ENCODE peak calls at places on chromosomes 5 and 9, in six cellular contexts. F is PC-3; N is pancreas; R is CD8-positive, alpha-beta T cell; X is left lung; E is adrenal gland. Y is an unnamed sample.

GRCh38 chr5:147613359-147613758 is 103.5 kb upstream of the DPYSL3 start:
- DNase-seq in F (peak), N (no peak), R (no peak), X (no peak), E (no peak), Y (peak)

GRCh38 chr5:174311531-174312269 is 266.2 kb downstream of the NSG2 start:
- DNase-seq in F (peak), N (peak), R (peak), X (peak), E (peak), Y (peak)

GRCh38 chr5:165919196-165919595 is 2372.2 kb upstream of the WWC1 start:
- DNase-seq in F (no peak), N (no peak), R (no peak), X (no peak), E (no peak), Y (no peak)

GRCh38 chr9:76215066-76215465 is 179.2 kb downstream of the RFK start:
- DNase-seq in F (no peak), N (no peak), R (no peak), X (no peak), E (peak), Y (peak)

GRCh38 chr9:90611568-90611967 is 31.1 kb downstream of the DIRAS2 start:
- DNase-seq in F (no peak), N (no peak), R (no peak), X (peak), E (no peak), Y (no peak)

GRCh38 chr9:110183208-110184145 is 24.5 kb downstream of the C9orf152 start:
- DNase-seq in F (peak), N (no peak), R (peak), X (no peak), E (peak), Y (peak)

GRCh38 chr5:58133631-58134296 is 326.1 kb downstream of the PLK2 start:
- DNase-seq in F (peak), N (no peak), R (no peak), X (no peak), E (no peak), Y (peak)

GRCh38 chr9:22119537-22120167 is 110.5 kb upstream of the CDKN2B start:
- DNase-seq in F (peak), N (no peak), R (no peak), X (no peak), E (no peak), Y (peak)

GRCh38 chr9:30609713-30610112 is 1774.7 kb upstream of the ACO1 start:
- DNase-seq in F (no peak), N (no peak), R (no peak), X (no peak), E (no peak), Y (no peak)

DNA sequence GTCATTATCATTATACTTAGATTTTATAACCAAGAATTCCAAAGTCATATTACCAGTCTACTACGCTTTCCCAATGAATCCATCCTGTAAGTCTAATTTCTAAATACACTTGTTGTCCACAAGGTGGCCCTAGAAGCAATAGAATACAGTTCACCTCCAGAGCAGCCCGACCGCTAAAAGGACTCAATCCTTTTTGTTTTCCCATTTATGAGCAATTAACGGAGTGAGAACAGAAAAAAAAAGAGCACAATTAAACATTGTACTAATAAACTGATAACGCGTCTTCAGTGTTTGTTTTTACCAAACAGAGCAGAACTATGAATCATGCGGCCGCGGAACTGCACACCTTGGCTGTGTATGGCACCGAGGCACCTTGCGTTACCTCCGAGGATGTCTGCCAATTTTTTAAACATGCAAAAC is 160.7 kb upstream of the DAPK1 start:
- DNase-seq in F (peak), N (no peak), R (no peak), X (no peak), E (peak), Y (peak)
- H3K4me3 ChIP-seq in F (no peak), N (peak), R (peak), X (peak), E (no peak), Y (peak)

GRCh38 chr9:127398715-127399400 is 1.9 kb downstream of the SLC2A8 start:
- DNase-seq in F (no peak), N (no peak), R (no peak), X (no peak), E (no peak), Y (no peak)

GRCh38 chr9:127396253-127396807 is 639 bp upstream of the SLC2A8 start:
- DNase-seq in F (no peak), N (no peak), R (no peak), X (no peak), E (no peak), Y (no peak)

GRCh38 chr9:127399736-127400269 is 2.8 kb downstream of the SLC2A8 start:
- DNase-seq in F (no peak), N (no peak), R (no peak), X (no peak), E (no peak), Y (no peak)

GRCh38 chr9:127396808-127397721 is at the start of gene SLC2A8:
- DNase-seq in F (peak), N (peak), R (peak), X (peak), E (peak), Y (peak)

DNA sequence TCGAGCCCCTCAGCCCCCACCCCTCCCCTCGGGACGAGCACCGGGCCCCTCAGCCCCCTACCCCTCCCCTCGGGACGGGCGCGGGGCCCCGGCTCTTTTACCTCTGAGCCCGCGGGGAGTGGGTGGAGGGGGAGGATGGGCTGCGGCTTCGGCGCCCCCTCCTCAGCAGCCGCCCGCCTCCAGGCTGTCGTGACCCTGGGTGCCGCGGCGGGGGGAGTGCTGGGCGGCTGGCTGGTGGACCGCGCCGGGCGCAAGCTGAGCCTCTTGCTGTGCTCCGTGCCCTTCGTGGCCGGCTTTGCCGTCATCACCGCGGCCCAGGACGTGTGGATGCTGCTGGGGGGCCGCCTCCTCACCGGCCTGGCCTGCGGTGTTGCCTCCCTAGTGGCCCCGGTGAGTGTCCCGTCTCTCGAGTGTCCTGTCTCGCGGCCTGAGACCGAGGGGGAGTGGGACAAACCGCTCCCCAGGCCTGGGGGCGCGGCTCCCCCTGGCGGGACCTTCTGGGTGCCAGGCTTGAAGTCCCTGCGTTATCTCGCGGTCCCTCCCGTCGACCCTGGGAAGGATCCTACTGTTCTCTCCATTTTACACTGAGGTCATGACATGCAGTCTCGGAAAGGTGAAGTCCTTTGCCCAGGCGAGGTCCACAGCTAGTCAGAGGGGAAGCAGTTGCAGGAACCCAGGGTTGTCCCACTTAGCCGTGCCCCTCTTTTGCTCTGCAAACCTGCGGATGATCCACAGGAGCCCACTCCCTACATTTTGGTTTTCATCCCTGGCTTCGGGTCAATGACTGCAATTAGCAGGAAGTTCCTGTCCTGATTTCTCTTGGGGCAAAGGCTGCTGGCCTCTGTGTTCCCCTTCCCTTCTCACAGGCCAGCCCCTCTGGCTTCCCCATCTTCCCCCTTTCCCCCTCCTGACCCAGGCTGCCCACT is 1.0 kb downstream of the SLC2A8 start:
- DNase-seq in F (peak), N (peak), R (peak), X (peak), E (peak), Y (no peak)
- TF ChIP-seq CTCF in F (peak), N (no peak), R (no peak), X (peak), E (peak), Y (peak)

DNA sequence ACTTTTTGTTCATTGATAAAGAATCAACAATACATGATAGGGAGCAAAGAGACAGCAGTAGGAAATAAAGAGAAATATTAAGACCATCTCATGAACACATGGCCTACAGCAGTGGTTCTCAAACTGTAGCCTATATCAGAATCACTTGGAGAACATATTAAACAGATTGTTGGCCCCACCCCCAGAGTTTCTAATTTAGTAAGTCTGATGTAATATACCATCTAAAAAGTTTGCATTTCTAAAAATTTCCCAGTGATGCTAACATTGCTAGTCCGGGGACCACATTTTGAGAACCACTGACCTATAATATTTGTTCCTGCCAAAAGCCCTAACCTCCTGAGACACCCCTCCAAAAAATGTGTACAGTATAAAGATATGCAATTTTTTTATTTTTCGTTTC is 306.2 kb upstream of the NREP start:
- DNase-seq in F (no peak), N (no peak), R (no peak), X (no peak), E (no peak), Y (no peak)
- H3K4me3 ChIP-seq in F (no peak), N (no peak), R (no peak), X (no peak), E (no peak), Y (no peak)

DNA sequence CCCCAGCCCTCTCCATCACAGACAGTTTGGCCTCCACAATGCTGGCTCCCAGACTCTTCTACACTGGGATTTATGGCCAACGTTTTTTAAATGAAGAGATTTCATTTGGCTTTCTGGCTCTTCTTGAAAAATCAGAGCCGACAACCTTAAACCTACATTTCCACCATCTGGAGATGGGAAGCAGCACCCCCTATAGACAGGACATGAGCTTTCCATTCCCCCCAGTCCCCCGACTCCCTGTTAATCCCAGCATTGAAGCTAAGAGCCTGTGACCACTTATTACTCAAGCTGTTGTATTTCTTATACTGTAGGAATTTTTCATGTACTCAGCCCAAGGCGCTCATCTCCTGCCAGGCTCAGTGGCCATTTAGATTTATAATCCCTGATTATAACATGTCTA is 34.0 kb upstream of the AFAP1L1 start:
- DNase-seq in F (peak), N (no peak), R (no peak), X (no peak), E (no peak), Y (no peak)
- TF ChIP-seq CTCF in F (peak), N (no peak), R (no peak), X (no peak), E (no peak), Y (peak)

GRCh38 chr9:127968046-127968445 is 12.7 kb downstream of the EEIG1 start:
- DNase-seq in F (peak), N (peak), R (no peak), X (peak), E (peak), Y (peak)

GRCh38 chr9:127966416-127967150 is 14.2 kb downstream of the EEIG1 start:
- DNase-seq in F (no peak), N (peak), R (no peak), X (no peak), E (no peak), Y (no peak)

GRCh38 chr9:127967151-127967809 is 13.5 kb downstream of the EEIG1 start:
- DNase-seq in F (no peak), N (peak), R (no peak), X (no peak), E (no peak), Y (no peak)

GRCh38 chr9:127963359-127964064 is 17.3 kb downstream of the EEIG1 start:
- DNase-seq in F (no peak), N (peak), R (no peak), X (peak), E (peak), Y (no peak)

GRCh38 chr9:127965953-127966352 is 14.8 kb downstream of the EEIG1 start:
- DNase-seq in F (no peak), N (no peak), R (no peak), X (no peak), E (peak), Y (no peak)
- H3K4me3 ChIP-seq in F (peak), N (no peak), R (peak), X (no peak), E (no peak), Y (peak)

DNA sequence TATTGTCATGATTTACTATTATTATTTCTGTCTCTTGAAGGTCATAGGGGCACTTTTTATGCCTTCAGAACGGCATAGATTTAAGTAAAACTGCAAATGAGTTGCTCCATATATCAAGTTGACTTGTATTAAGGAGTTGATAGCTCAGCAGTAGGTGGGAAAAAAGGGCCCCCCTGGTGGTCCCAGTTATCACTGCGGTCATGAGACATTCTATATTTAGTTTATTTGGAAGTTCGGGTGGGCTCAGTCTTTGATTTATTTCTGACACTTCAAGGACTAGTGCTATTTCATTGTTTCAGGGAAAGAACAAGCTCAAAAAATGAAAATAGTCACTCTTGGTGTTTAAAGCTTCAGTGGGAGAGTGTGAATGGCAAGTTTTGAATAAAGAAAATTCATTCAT is 159.3 kb downstream of the SLC24A2 start:
- DNase-seq in F (no peak), N (no peak), R (no peak), X (no peak), E (no peak), Y (no peak)
- TF ChIP-seq CTCF in F (no peak), N (no peak), R (no peak), X (no peak), E (no peak), Y (no peak)

GRCh38 chr5:61301345-61301744 is 30.7 kb upstream of the ZSWIM6 start:
- DNase-seq in F (no peak), N (no peak), R (no peak), X (no peak), E (no peak), Y (peak)

GRCh38 chr5:61298066-61298465 is 34.0 kb upstream of the ZSWIM6 start:
- DNase-seq in F (no peak), N (no peak), R (no peak), X (no peak), E (no peak), Y (no peak)

GRCh38 chr5:61298580-61298979 is 33.5 kb upstream of the ZSWIM6 start:
- DNase-seq in F (peak), N (no peak), R (no peak), X (no peak), E (no peak), Y (no peak)

GRCh38 chr5:61301820-61302563 is 30.1 kb upstream of the ZSWIM6 start:
- DNase-seq in F (peak), N (no peak), R (no peak), X (peak), E (peak), Y (peak)

DNA sequence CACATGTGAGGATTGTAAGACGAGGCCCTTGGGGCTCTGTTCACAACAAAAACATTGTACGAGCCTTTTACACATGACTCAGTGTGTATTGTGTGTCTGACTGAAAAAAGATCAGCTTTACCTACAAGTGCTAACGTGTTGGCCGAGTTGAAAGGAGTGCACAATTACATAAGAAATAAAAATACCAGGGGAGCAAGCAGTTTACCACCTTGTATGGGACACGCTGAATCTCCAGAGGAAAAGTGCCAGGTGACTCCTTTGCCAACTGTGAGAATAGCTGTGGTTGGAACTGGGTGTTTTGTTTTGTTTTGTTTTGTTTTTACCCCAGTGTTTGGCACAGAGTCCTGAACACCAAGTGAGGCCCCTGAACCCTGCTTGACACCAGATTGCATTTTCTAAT is 32.8 kb upstream of the ZSWIM6 start:
- DNase-seq in F (no peak), N (no peak), R (no peak), X (no peak), E (no peak), Y (no peak)
- H3K4me3 ChIP-seq in F (peak), N (no peak), R (no peak), X (no peak), E (no peak), Y (no peak)

Y was measured in fibroblast of the aortic adventitia.